ENCODE peak calls at places on chromosome 11, in ten cellular contexts. One of them, this sample, is unnamed.

GRCh38 chr11:70695086-70695960 is 297.0 kb downstream of the CTTN start:
- DNase-seq in stimulated activated CD4-positive, alpha-beta T cell treated with anti-CD3 and anti-CD28 coated beads, Interleukin-4, amount 100 ng/mL, for 48 hours: no peak
- DNase-seq in colonic mucosa: no peak
- DNase-seq in T47D: no peak
- DNase-seq in cardiac fibroblast: no peak
- DNase-seq in right atrium auricular region: no peak
- DNase-seq in AG10803: no peak
- DNase-seq in pancreas: no peak
- DNase-seq in astrocyte of the spinal cord: no peak
- DNase-seq in effector CD4-positive, alpha-beta T cell: no peak
- DNase-seq in this sample: no peak

GRCh38 chr11:37511425-37511933 is 913.4 kb upstream of the RAG2 start:
- DNase-seq in stimulated activated CD4-positive, alpha-beta T cell treated with anti-CD3 and anti-CD28 coated beads, Interleukin-4, amount 100 ng/mL, for 48 hours: no peak
- DNase-seq in colonic mucosa: no peak
- DNase-seq in T47D: no peak
- DNase-seq in cardiac fibroblast: peak
- DNase-seq in right atrium auricular region: no peak
- DNase-seq in AG10803: peak
- DNase-seq in pancreas: no peak
- DNase-seq in astrocyte of the spinal cord: peak
- DNase-seq in effector CD4-positive, alpha-beta T cell: no peak
- DNase-seq in this sample: no peak

GRCh38 chr11:14583252-14584105 is 60.1 kb upstream of the PDE3B start:
- DNase-seq in stimulated activated CD4-positive, alpha-beta T cell treated with anti-CD3 and anti-CD28 coated beads, Interleukin-4, amount 100 ng/mL, for 48 hours: no peak
- DNase-seq in colonic mucosa: peak
- DNase-seq in T47D: peak
- DNase-seq in cardiac fibroblast: peak
- DNase-seq in right atrium auricular region: peak
- DNase-seq in AG10803: peak
- DNase-seq in pancreas: peak
- DNase-seq in astrocyte of the spinal cord: no peak
- DNase-seq in effector CD4-positive, alpha-beta T cell: no peak
- DNase-seq in this sample: no peak

GRCh38 chr11:26931881-26932280 is 62.0 kb upstream of the FIBIN start:
- DNase-seq in stimulated activated CD4-positive, alpha-beta T cell treated with anti-CD3 and anti-CD28 coated beads, Interleukin-4, amount 100 ng/mL, for 48 hours: no peak
- DNase-seq in colonic mucosa: no peak
- DNase-seq in T47D: no peak
- DNase-seq in cardiac fibroblast: no peak
- DNase-seq in right atrium auricular region: no peak
- DNase-seq in AG10803: no peak
- DNase-seq in pancreas: no peak
- DNase-seq in astrocyte of the spinal cord: no peak
- DNase-seq in effector CD4-positive, alpha-beta T cell: no peak
- DNase-seq in this sample: no peak

GRCh38 chr11:101862410-101863233 is 52.2 kb upstream of the CEP126 start:
- DNase-seq in stimulated activated CD4-positive, alpha-beta T cell treated with anti-CD3 and anti-CD28 coated beads, Interleukin-4, amount 100 ng/mL, for 48 hours: no peak
- DNase-seq in colonic mucosa: peak
- DNase-seq in T47D: peak
- DNase-seq in cardiac fibroblast: peak
- DNase-seq in right atrium auricular region: no peak
- DNase-seq in AG10803: peak
- DNase-seq in pancreas: no peak
- DNase-seq in astrocyte of the spinal cord: peak
- DNase-seq in effector CD4-positive, alpha-beta T cell: no peak
- DNase-seq in this sample: no peak

GRCh38 chr11:72048718-72049460 is 31.5 kb downstream of the NUMA1 start:
- DNase-seq in stimulated activated CD4-positive, alpha-beta T cell treated with anti-CD3 and anti-CD28 coated beads, Interleukin-4, amount 100 ng/mL, for 48 hours: no peak
- DNase-seq in colonic mucosa: no peak
- DNase-seq in T47D: peak
- DNase-seq in cardiac fibroblast: peak
- DNase-seq in right atrium auricular region: no peak
- DNase-seq in AG10803: no peak
- DNase-seq in pancreas: peak
- DNase-seq in astrocyte of the spinal cord: no peak
- DNase-seq in effector CD4-positive, alpha-beta T cell: no peak
- DNase-seq in this sample: no peak

GRCh38 chr11:14094481-14095037 is 132.0 kb downstream of the SPON1 start:
- DNase-seq in stimulated activated CD4-positive, alpha-beta T cell treated with anti-CD3 and anti-CD28 coated beads, Interleukin-4, amount 100 ng/mL, for 48 hours: no peak
- DNase-seq in colonic mucosa: no peak
- DNase-seq in T47D: no peak
- DNase-seq in cardiac fibroblast: no peak
- DNase-seq in right atrium auricular region: no peak
- DNase-seq in AG10803: no peak
- DNase-seq in pancreas: no peak
- DNase-seq in astrocyte of the spinal cord: no peak
- DNase-seq in effector CD4-positive, alpha-beta T cell: no peak
- DNase-seq in this sample: no peak

GRCh38 chr11:60914620-60915249 is 777 bp downstream of the TMEM109 start:
- DNase-seq in stimulated activated CD4-positive, alpha-beta T cell treated with anti-CD3 and anti-CD28 coated beads, Interleukin-4, amount 100 ng/mL, for 48 hours: no peak
- DNase-seq in colonic mucosa: peak
- DNase-seq in T47D: peak
- DNase-seq in cardiac fibroblast: peak
- DNase-seq in right atrium auricular region: no peak
- DNase-seq in AG10803: peak
- DNase-seq in pancreas: no peak
- DNase-seq in astrocyte of the spinal cord: peak
- DNase-seq in effector CD4-positive, alpha-beta T cell: no peak
- DNase-seq in this sample: peak

GRCh38 chr11:39664023-39664422 is 1795.4 kb downstream of the LRRC4C start:
- DNase-seq in stimulated activated CD4-positive, alpha-beta T cell treated with anti-CD3 and anti-CD28 coated beads, Interleukin-4, amount 100 ng/mL, for 48 hours: no peak
- DNase-seq in colonic mucosa: no peak
- DNase-seq in T47D: no peak
- DNase-seq in cardiac fibroblast: no peak
- DNase-seq in right atrium auricular region: no peak
- DNase-seq in AG10803: no peak
- DNase-seq in pancreas: no peak
- DNase-seq in astrocyte of the spinal cord: no peak
- DNase-seq in effector CD4-positive, alpha-beta T cell: no peak
- DNase-seq in this sample: no peak

GRCh38 chr11:19848219-19848618 is 135.6 kb downstream of the NAV2 start:
- DNase-seq in stimulated activated CD4-positive, alpha-beta T cell treated with anti-CD3 and anti-CD28 coated beads, Interleukin-4, amount 100 ng/mL, for 48 hours: no peak
- DNase-seq in colonic mucosa: no peak
- DNase-seq in T47D: no peak
- DNase-seq in cardiac fibroblast: no peak
- DNase-seq in right atrium auricular region: no peak
- DNase-seq in AG10803: no peak
- DNase-seq in pancreas: no peak
- DNase-seq in astrocyte of the spinal cord: no peak
- DNase-seq in effector CD4-positive, alpha-beta T cell: no peak
- DNase-seq in this sample: no peak

GRCh38 chr11:72244317-72245231 is 598 bp upstream of the PHOX2A start:
- DNase-seq in stimulated activated CD4-positive, alpha-beta T cell treated with anti-CD3 and anti-CD28 coated beads, Interleukin-4, amount 100 ng/mL, for 48 hours: no peak
- DNase-seq in colonic mucosa: no peak
- DNase-seq in T47D: no peak
- DNase-seq in cardiac fibroblast: no peak
- DNase-seq in right atrium auricular region: no peak
- DNase-seq in AG10803: no peak
- DNase-seq in pancreas: no peak
- DNase-seq in astrocyte of the spinal cord: no peak
- DNase-seq in effector CD4-positive, alpha-beta T cell: no peak
- DNase-seq in this sample: no peak

GRCh38 chr11:29135504-29135903 is 881.3 kb downstream of the KCNA4 start:
- DNase-seq in stimulated activated CD4-positive, alpha-beta T cell treated with anti-CD3 and anti-CD28 coated beads, Interleukin-4, amount 100 ng/mL, for 48 hours: no peak
- DNase-seq in colonic mucosa: no peak
- DNase-seq in T47D: no peak
- DNase-seq in cardiac fibroblast: peak
- DNase-seq in right atrium auricular region: no peak
- DNase-seq in AG10803: peak
- DNase-seq in pancreas: no peak
- DNase-seq in astrocyte of the spinal cord: peak
- DNase-seq in effector CD4-positive, alpha-beta T cell: no peak
- DNase-seq in this sample: no peak

GRCh38 chr11:61145228-61146005 is 15.8 kb downstream of the VPS37C start:
- DNase-seq in stimulated activated CD4-positive, alpha-beta T cell treated with anti-CD3 and anti-CD28 coated beads, Interleukin-4, amount 100 ng/mL, for 48 hours: no peak
- DNase-seq in colonic mucosa: no peak
- DNase-seq in T47D: no peak
- DNase-seq in cardiac fibroblast: no peak
- DNase-seq in right atrium auricular region: no peak
- DNase-seq in AG10803: no peak
- DNase-seq in pancreas: no peak
- DNase-seq in astrocyte of the spinal cord: no peak
- DNase-seq in effector CD4-positive, alpha-beta T cell: no peak
- DNase-seq in this sample: no peak

GRCh38 chr11:73185680-73186293 is 32.3 kb upstream of the P2RY2 start:
- DNase-seq in stimulated activated CD4-positive, alpha-beta T cell treated with anti-CD3 and anti-CD28 coated beads, Interleukin-4, amount 100 ng/mL, for 48 hours: no peak
- DNase-seq in colonic mucosa: no peak
- DNase-seq in T47D: peak
- DNase-seq in cardiac fibroblast: peak
- DNase-seq in right atrium auricular region: no peak
- DNase-seq in AG10803: peak
- DNase-seq in pancreas: no peak
- DNase-seq in astrocyte of the spinal cord: peak
- DNase-seq in effector CD4-positive, alpha-beta T cell: no peak
- DNase-seq in this sample: no peak

GRCh38 chr11:61541568-61541967 is 33.0 kb downstream of the LRRC10B start:
- DNase-seq in stimulated activated CD4-positive, alpha-beta T cell treated with anti-CD3 and anti-CD28 coated beads, Interleukin-4, amount 100 ng/mL, for 48 hours: no peak
- DNase-seq in colonic mucosa: no peak
- DNase-seq in T47D: peak
- DNase-seq in cardiac fibroblast: peak
- DNase-seq in right atrium auricular region: no peak
- DNase-seq in AG10803: peak
- DNase-seq in pancreas: no peak
- DNase-seq in astrocyte of the spinal cord: no peak
- DNase-seq in effector CD4-positive, alpha-beta T cell: no peak
- DNase-seq in this sample: no peak

GRCh38 chr11:63536669-63537292 is at the start of gene PLAAT4:
- DNase-seq in stimulated activated CD4-positive, alpha-beta T cell treated with anti-CD3 and anti-CD28 coated beads, Interleukin-4, amount 100 ng/mL, for 48 hours: no peak
- DNase-seq in colonic mucosa: peak
- DNase-seq in T47D: peak
- DNase-seq in cardiac fibroblast: peak
- DNase-seq in right atrium auricular region: peak
- DNase-seq in AG10803: peak
- DNase-seq in pancreas: peak
- DNase-seq in astrocyte of the spinal cord: peak
- DNase-seq in effector CD4-positive, alpha-beta T cell: peak
- DNase-seq in this sample: peak

GRCh38 chr11:125404811-125405481 is 91.1 kb downstream of the FEZ1 start:
- DNase-seq in stimulated activated CD4-positive, alpha-beta T cell treated with anti-CD3 and anti-CD28 coated beads, Interleukin-4, amount 100 ng/mL, for 48 hours: peak
- DNase-seq in colonic mucosa: peak
- DNase-seq in T47D: peak
- DNase-seq in cardiac fibroblast: peak
- DNase-seq in right atrium auricular region: no peak
- DNase-seq in AG10803: peak
- DNase-seq in pancreas: peak
- DNase-seq in astrocyte of the spinal cord: peak
- DNase-seq in effector CD4-positive, alpha-beta T cell: peak
- DNase-seq in this sample: peak

GRCh38 chr11:121810291-121810690 is 305.7 kb downstream of the BLID start:
- DNase-seq in stimulated activated CD4-positive, alpha-beta T cell treated with anti-CD3 and anti-CD28 coated beads, Interleukin-4, amount 100 ng/mL, for 48 hours: no peak
- DNase-seq in colonic mucosa: no peak
- DNase-seq in T47D: no peak
- DNase-seq in cardiac fibroblast: peak
- DNase-seq in right atrium auricular region: no peak
- DNase-seq in AG10803: peak
- DNase-seq in pancreas: no peak
- DNase-seq in astrocyte of the spinal cord: peak
- DNase-seq in effector CD4-positive, alpha-beta T cell: no peak
- DNase-seq in this sample: no peak

GRCh38 chr11:122394326-122394725 is 261.2 kb upstream of the UBASH3B start:
- DNase-seq in stimulated activated CD4-positive, alpha-beta T cell treated with anti-CD3 and anti-CD28 coated beads, Interleukin-4, amount 100 ng/mL, for 48 hours: no peak
- DNase-seq in colonic mucosa: no peak
- DNase-seq in T47D: no peak
- DNase-seq in cardiac fibroblast: no peak
- DNase-seq in right atrium auricular region: no peak
- DNase-seq in AG10803: no peak
- DNase-seq in pancreas: no peak
- DNase-seq in astrocyte of the spinal cord: no peak
- DNase-seq in effector CD4-positive, alpha-beta T cell: no peak
- DNase-seq in this sample: no peak

GRCh38 chr11:35953081-35953480 is 9.2 kb downstream of the LDLRAD3 start:
- DNase-seq in stimulated activated CD4-positive, alpha-beta T cell treated with anti-CD3 and anti-CD28 coated beads, Interleukin-4, amount 100 ng/mL, for 48 hours: no peak
- DNase-seq in colonic mucosa: no peak
- DNase-seq in T47D: peak
- DNase-seq in cardiac fibroblast: no peak
- DNase-seq in right atrium auricular region: no peak
- DNase-seq in AG10803: no peak
- DNase-seq in pancreas: no peak
- DNase-seq in astrocyte of the spinal cord: peak
- DNase-seq in effector CD4-positive, alpha-beta T cell: no peak
- DNase-seq in this sample: no peak

GRCh38 chr11:119750056-119750455 is 21.1 kb upstream of the NECTIN1 start:
- DNase-seq in stimulated activated CD4-positive, alpha-beta T cell treated with anti-CD3 and anti-CD28 coated beads, Interleukin-4, amount 100 ng/mL, for 48 hours: no peak
- DNase-seq in colonic mucosa: no peak
- DNase-seq in T47D: no peak
- DNase-seq in cardiac fibroblast: no peak
- DNase-seq in right atrium auricular region: no peak
- DNase-seq in AG10803: no peak
- DNase-seq in pancreas: no peak
- DNase-seq in astrocyte of the spinal cord: no peak
- DNase-seq in effector CD4-positive, alpha-beta T cell: no peak
- DNase-seq in this sample: no peak

GRCh38 chr11:74615311-74615710 is 22.9 kb downstream of the POLD3 start:
- DNase-seq in stimulated activated CD4-positive, alpha-beta T cell treated with anti-CD3 and anti-CD28 coated beads, Interleukin-4, amount 100 ng/mL, for 48 hours: no peak
- DNase-seq in colonic mucosa: no peak
- DNase-seq in T47D: no peak
- DNase-seq in cardiac fibroblast: no peak
- DNase-seq in right atrium auricular region: no peak
- DNase-seq in AG10803: no peak
- DNase-seq in pancreas: no peak
- DNase-seq in astrocyte of the spinal cord: no peak
- DNase-seq in effector CD4-positive, alpha-beta T cell: no peak
- DNase-seq in this sample: no peak

GRCh38 chr11:132114185-132114584 is 743.8 kb downstream of the NTM start:
- DNase-seq in stimulated activated CD4-positive, alpha-beta T cell treated with anti-CD3 and anti-CD28 coated beads, Interleukin-4, amount 100 ng/mL, for 48 hours: no peak
- DNase-seq in colonic mucosa: no peak
- DNase-seq in T47D: peak
- DNase-seq in cardiac fibroblast: no peak
- DNase-seq in right atrium auricular region: no peak
- DNase-seq in AG10803: peak
- DNase-seq in pancreas: peak
- DNase-seq in astrocyte of the spinal cord: no peak
- DNase-seq in effector CD4-positive, alpha-beta T cell: no peak
- DNase-seq in this sample: no peak

GRCh38 chr11:8584511-8584910 is 9.5 kb downstream of the STK33 start:
- DNase-seq in stimulated activated CD4-positive, alpha-beta T cell treated with anti-CD3 and anti-CD28 coated beads, Interleukin-4, amount 100 ng/mL, for 48 hours: no peak
- DNase-seq in colonic mucosa: no peak
- DNase-seq in T47D: no peak
- DNase-seq in cardiac fibroblast: no peak
- DNase-seq in right atrium auricular region: no peak
- DNase-seq in AG10803: no peak
- DNase-seq in pancreas: no peak
- DNase-seq in astrocyte of the spinal cord: no peak
- DNase-seq in effector CD4-positive, alpha-beta T cell: no peak
- DNase-seq in this sample: no peak

GRCh38 chr11:46506486-46506808 is 87.4 kb downstream of the AMBRA1 start:
- DNase-seq in stimulated activated CD4-positive, alpha-beta T cell treated with anti-CD3 and anti-CD28 coated beads, Interleukin-4, amount 100 ng/mL, for 48 hours: no peak
- DNase-seq in colonic mucosa: no peak
- DNase-seq in T47D: no peak
- DNase-seq in cardiac fibroblast: no peak
- DNase-seq in right atrium auricular region: no peak
- DNase-seq in AG10803: no peak
- DNase-seq in pancreas: no peak
- DNase-seq in astrocyte of the spinal cord: no peak
- DNase-seq in effector CD4-positive, alpha-beta T cell: no peak
- DNase-seq in this sample: no peak

GRCh38 chr11:60625262-60625661 is 74.2 kb upstream of the MS4A8 start:
- DNase-seq in stimulated activated CD4-positive, alpha-beta T cell treated with anti-CD3 and anti-CD28 coated beads, Interleukin-4, amount 100 ng/mL, for 48 hours: no peak
- DNase-seq in colonic mucosa: peak
- DNase-seq in T47D: peak
- DNase-seq in cardiac fibroblast: peak
- DNase-seq in right atrium auricular region: no peak
- DNase-seq in AG10803: peak
- DNase-seq in pancreas: peak
- DNase-seq in astrocyte of the spinal cord: peak
- DNase-seq in effector CD4-positive, alpha-beta T cell: no peak
- DNase-seq in this sample: no peak

GRCh38 chr11:93493252-93493897 is 49.8 kb downstream of the SMCO4 start:
- DNase-seq in stimulated activated CD4-positive, alpha-beta T cell treated with anti-CD3 and anti-CD28 coated beads, Interleukin-4, amount 100 ng/mL, for 48 hours: no peak
- DNase-seq in colonic mucosa: peak
- DNase-seq in T47D: no peak
- DNase-seq in cardiac fibroblast: no peak
- DNase-seq in right atrium auricular region: no peak
- DNase-seq in AG10803: no peak
- DNase-seq in pancreas: peak
- DNase-seq in astrocyte of the spinal cord: no peak
- DNase-seq in effector CD4-positive, alpha-beta T cell: no peak
- DNase-seq in this sample: no peak

GRCh38 chr11:65786008-65786785 is 666 bp upstream of the OVOL1 start:
- DNase-seq in stimulated activated CD4-positive, alpha-beta T cell treated with anti-CD3 and anti-CD28 coated beads, Interleukin-4, amount 100 ng/mL, for 48 hours: no peak
- DNase-seq in colonic mucosa: no peak
- DNase-seq in T47D: peak
- DNase-seq in cardiac fibroblast: no peak
- DNase-seq in right atrium auricular region: no peak
- DNase-seq in AG10803: no peak
- DNase-seq in pancreas: no peak
- DNase-seq in astrocyte of the spinal cord: no peak
- DNase-seq in effector CD4-positive, alpha-beta T cell: no peak
- DNase-seq in this sample: no peak

This sample was measured in naive thymus-derived CD8-positive, alpha-beta T cell.